ENCODE peak calls at places on chromosomes 11 and 22, in nine cellular contexts. W is HCT116, S is BE2C, L is PC-9, M is spleen, G is cardiac muscle cell, T is suprapubic skin, B is left ventricle myocardium inferior, A is lung. F is an unnamed sample.

GRCh38 chr11:2202900-2203439 is 31.4 kb upstream of the TH start:
- DNase-seq in B (peak; percentile 9), L (no peak), M (no peak), S (no peak), W (no peak), G (no peak), T (peak; percentile 55), A (no peak), F (no peak)

GRCh38 chr11:9525116-9525515 is 48.4 kb upstream of the WEE1 start:
- DNase-seq in G (no peak), L (no peak), A (no peak), S (no peak), W (no peak), B (no peak), T (no peak), M (no peak), F (no peak)

GRCh38 chr11:70159612-70160570 is 43.2 kb upstream of the FADD start:
- DNase-seq in B (no peak), G (no peak), M (no peak), W (peak; percentile 77), T (peak; percentile 83), S (no peak), L (peak; percentile 99), A (no peak), F (no peak)

GRCh38 chr11:40168461-40168860 is 1291.0 kb downstream of the LRRC4C start:
- DNase-seq in W (no peak), L (no peak), S (no peak), G (no peak), T (no peak), M (no peak), B (no peak), A (no peak), F (no peak)

GRCh38 chr11:102564110-102564509 is 33.6 kb upstream of the MMP7 start:
- DNase-seq in L (no peak), A (no peak), S (no peak), B (no peak), W (peak; percentile 74), G (no peak), T (no peak), M (no peak), F (no peak)

GRCh38 chr11:126945319-126945718 is 55.3 kb downstream of the KIRREL3 start:
- DNase-seq in B (no peak), M (no peak), G (no peak), T (no peak), W (no peak), L (no peak), S (no peak), A (no peak), F (no peak)

GRCh38 chr22:37275622-37276021 is 6.7 kb upstream of the CYTH4 start:
- DNase-seq in A (no peak), L (no peak), B (no peak), W (no peak), M (no peak), G (no peak), T (no peak), S (no peak), F (no peak)

GRCh38 chr11:7846003-7846402 is 49.3 kb upstream of the OR5P2 start:
- DNase-seq in L (no peak), A (no peak), S (no peak), W (no peak), B (no peak), M (no peak), T (no peak), G (no peak), F (no peak)

GRCh38 chr11:27274854-27275395 is 88.1 kb downstream of the CCDC34 start:
- DNase-seq in S (no peak), L (no peak), M (no peak), A (no peak), T (no peak), B (no peak), G (no peak), W (no peak), F (no peak)

GRCh38 chr22:31537019-31537535 is 40.7 kb downstream of the SFI1 start:
- DNase-seq in M (no peak), A (no peak), G (peak; percentile 9), T (no peak), L (no peak), W (no peak), S (no peak), B (no peak), F (no peak)

GRCh38 chr22:38452373-38453064 is 2.5 kb downstream of the KCNJ4 start:
- DNase-seq in T (no peak), B (peak; percentile 76), L (no peak), W (no peak), S (no peak), M (no peak), G (peak; percentile 53), A (no peak), F (peak; percentile 72)

GRCh38 chr11:32555091-32555490 is 28.5 kb upstream of the EIF3M start:
- DNase-seq in S (no peak), L (no peak), A (no peak), G (peak; percentile 40), T (no peak), W (no peak), B (no peak), M (no peak), F (no peak)

GRCh38 chr11:36186797-36187196 is 102.4 kb downstream of the COMMD9 start:
- DNase-seq in B (no peak), T (no peak), M (no peak), L (no peak), S (no peak), A (peak; percentile 13), G (no peak), W (no peak), F (no peak)

GRCh38 chr11:13376402-13376801 is 86.6 kb downstream of the BTBD10 start:
- DNase-seq in G (no peak), S (no peak), T (no peak), M (no peak), L (no peak), W (no peak), B (no peak), A (no peak), F (no peak)

GRCh38 chr11:3865388-3866193 is 10.1 kb downstream of the STIM1 start:
- DNase-seq in B (no peak), W (no peak), S (no peak), A (no peak), G (peak; percentile 44), T (no peak), L (peak; percentile 19), M (no peak), F (no peak)

GRCh38 chr11:3866836-3867208 is 11.4 kb downstream of the STIM1 start:
- DNase-seq in L (no peak), M (no peak), G (no peak), S (no peak), A (no peak), B (no peak), W (no peak), T (no peak), F (no peak)

GRCh38 chr11:3867209-3868071 is 12.0 kb downstream of the STIM1 start:
- DNase-seq in W (no peak), G (peak; percentile 92), T (no peak), S (peak; percentile 34), L (no peak), A (no peak), M (no peak), B (peak; percentile 30), F (no peak)

GRCh38 chr11:3861698-3862097 is 6.2 kb downstream of the STIM1 start:
- DNase-seq in B (no peak), W (no peak), A (no peak), T (no peak), M (no peak), S (no peak), L (no peak), G (no peak), F (no peak)

GRCh38 chr11:3866206-3866605 is 10.7 kb downstream of the STIM1 start:
- DNase-seq in S (no peak), A (peak; percentile 66), M (peak; percentile 81), T (no peak), B (peak; percentile 45), W (no peak), L (no peak), G (peak; percentile 68), F (no peak)
- TF ChIP-seq CTCF in S (no peak), A (no peak), M (no peak), T (no peak), B (peak; percentile 23), W (no peak), L (no peak), G (no peak), F (no peak)

GRCh38 chr11:58652726-58653280 is 30.3 kb downstream of the CNTF start:
- DNase-seq in T (no peak), W (no peak), M (no peak), S (no peak), A (no peak), G (no peak), B (no peak), L (no peak), F (no peak)
- H3K27me3 ChIP-seq in T (no peaks in the 10 kb centered on the region), W (no peaks in the 10 kb centered on the region), M (no peaks in the 10 kb centered on the region), S (no peaks in the 10 kb centered on the region), A (no peaks in the 10 kb centered on the region), G (no peaks in the 10 kb centered on the region), B (peaks cover 3% of the 10 kb centered on the region), L (no peaks in the 10 kb centered on the region), F (no peaks in the 10 kb centered on the region)

DNA sequence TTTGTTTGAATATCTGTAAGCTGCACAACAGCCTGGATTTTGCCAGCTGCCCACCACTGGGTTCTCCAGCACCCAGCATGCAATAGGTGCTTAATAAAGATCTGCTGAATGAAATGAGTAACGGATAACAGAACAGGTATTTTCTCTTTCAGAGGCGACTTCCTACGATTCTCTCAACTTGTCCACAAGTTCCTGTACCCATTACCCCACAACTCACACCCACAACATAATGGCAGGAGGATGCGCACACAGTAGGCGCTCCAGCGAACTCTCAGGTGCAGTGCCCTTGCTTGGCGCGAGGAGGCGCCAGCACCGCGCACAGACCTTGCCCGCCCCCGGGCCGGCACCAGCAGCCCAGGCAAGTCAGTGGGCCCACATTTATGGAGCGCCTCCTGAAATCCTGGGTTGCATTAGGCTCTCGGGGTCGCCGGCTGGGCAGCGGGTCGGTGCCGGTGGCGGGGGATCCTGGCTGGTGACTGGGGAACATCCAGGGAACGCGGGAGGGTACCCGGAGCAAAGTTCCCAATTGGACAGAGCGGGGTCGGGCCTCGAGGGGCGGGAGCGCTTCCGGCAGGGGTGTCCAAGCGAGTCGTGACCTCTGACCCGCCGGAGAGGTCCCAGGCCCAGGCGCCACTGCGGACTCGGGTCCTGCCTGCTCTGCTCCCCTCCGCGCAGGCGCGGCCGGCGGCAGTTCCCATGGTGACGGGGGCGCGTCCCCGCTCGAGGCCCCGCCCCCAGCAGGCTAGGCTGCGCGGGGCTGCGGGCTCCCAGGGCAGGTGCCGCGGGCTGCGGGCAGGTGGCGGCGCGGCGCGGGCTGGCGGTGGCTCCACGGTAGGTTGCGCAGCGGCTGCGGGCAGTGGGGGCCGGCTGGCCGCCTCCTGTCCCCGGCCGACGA is at the start of gene KIAA1671:
- DNase-seq in T (peak; percentile 89), B (peak; percentile 85), L (peak; percentile 91), G (peak; percentile 95), A (peak; percentile 85), M (peak; percentile 93), W (peak; percentile 53), S (peak; percentile 93), F (peak; percentile 82)
- TF ChIP-seq CTCF in T (peak; percentile 96), B (peak; percentile 99), L (peak; percentile 99), G (peak; percentile 99), A (peak; percentile 82), M (peak; percentile 90), W (peak; percentile 98), S (peak; percentile 95), F (peak; percentile 97)

DNA sequence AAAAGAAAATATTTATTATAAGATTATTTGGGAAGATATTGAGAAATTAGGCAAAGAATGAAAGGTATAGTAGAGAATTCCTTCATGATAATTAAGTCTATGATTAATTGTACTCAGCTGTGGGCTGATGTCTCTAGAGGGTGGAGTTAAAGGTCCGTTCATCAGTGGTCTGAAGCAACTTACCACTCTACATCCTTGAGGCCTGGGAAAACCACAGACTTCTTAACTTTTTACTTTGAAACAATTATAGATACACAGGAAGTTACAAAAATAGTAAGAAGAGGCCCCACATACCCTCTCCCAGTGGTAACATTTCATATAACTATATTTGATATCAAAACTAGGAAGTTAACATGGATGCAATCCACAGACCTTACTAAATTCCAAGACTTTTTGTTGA is 167.0 kb upstream of the NECTIN1 start:
- DNase-seq in T (no peak), S (no peak), A (no peak), L (no peak), G (no peak), W (no peak), B (no peak), M (no peak), F (no peak)
- H3K27me3 ChIP-seq in T (peaks cover 19% of the 10 kb centered on the region), S (no peaks in the 10 kb centered on the region), A (no peaks in the 10 kb centered on the region), L (peaks cover 26% of the 10 kb centered on the region), G (no peaks in the 10 kb centered on the region), W (peaks cover 19% of the 10 kb centered on the region), B (peaks cover 16% of the 10 kb centered on the region), M (no peaks in the 10 kb centered on the region), F (no peaks in the 10 kb centered on the region)